ENCODE peak calls at places on chromosomes 1 and 21, in six cellular contexts. O is heart left ventricle, X is IMR-90, J is adrenal gland, Q is K562, Y is ovary. S is an unnamed sample.

GRCh38 chr1:195714248-195714647 is 894.0 kb downstream of the KCNT2 start:
- DNase-seq in J (no peak), Y (no peak), Q (no peak), O (no peak), X (peak), S (no peak)

GRCh38 chr1:171841931-171842723 is 829 bp downstream of the DNM3 start:
- DNase-seq in Q (no peak), O (peak), X (no peak), Y (peak), J (peak), S (peak)

GRCh38 chr1:17347769-17348592 is 24.0 kb upstream of the PADI6 start:
- DNase-seq in O (no peak), Q (peak), X (peak), Y (no peak), J (no peak), S (peak)

GRCh38 chr1:201655243-201655642 is 116.3 kb downstream of the NAV1 start:
- DNase-seq in O (peak), Q (peak), Y (peak), X (peak), J (no peak), S (no peak)

GRCh38 chr1:1202831-1203560 is 3.4 kb downstream of the TNFRSF18 start:
- DNase-seq in J (no peak), X (no peak), Q (peak), Y (peak), O (peak), S (no peak)

GRCh38 chr1:42334240-42335049 is 590 bp downstream of the FOXJ3 start:
- DNase-seq in Q (no peak), Y (no peak), X (peak), O (peak), J (peak), S (peak)

GRCh38 chr1:109637446-109637845 is 17.8 kb downstream of the AMPD2 start:
- DNase-seq in X (no peak), Y (no peak), Q (no peak), O (no peak), J (no peak), S (no peak)

GRCh38 chr21:35326677-35327076 is 277.6 kb upstream of the RUNX1 start:
- DNase-seq in X (peak), Q (no peak), Y (no peak), J (no peak), O (no peak), S (no peak)

GRCh38 chr1:161792740-161793139 is 26.6 kb downstream of the ATF6 start:
- DNase-seq in X (peak), Q (peak), O (no peak), Y (no peak), J (no peak), S (peak)

GRCh38 chr1:30064547-30064946 is 658.8 kb downstream of the MATN1 start:
- DNase-seq in J (no peak), Y (no peak), X (no peak), Q (no peak), O (no peak), S (no peak)

GRCh38 chr1:52102336-52103013 is 39.4 kb upstream of the ZFYVE9 start:
- DNase-seq in Q (no peak), Y (no peak), J (no peak), O (no peak), X (no peak), S (no peak)

GRCh38 chr1:107326823-107327445 is 186.1 kb downstream of the NTNG1 start:
- DNase-seq in Y (no peak), O (no peak), Q (no peak), J (no peak), X (no peak), S (no peak)

GRCh38 chr1:197423006-197423405 is 155.0 kb downstream of the CRB1 start:
- DNase-seq in J (no peak), O (no peak), X (peak), Q (no peak), Y (no peak), S (no peak)

GRCh38 chr1:31934706-31935629 is 3.2 kb downstream of the PTP4A2 start:
- DNase-seq in Q (no peak), X (peak), J (no peak), O (no peak), Y (no peak), S (peak)

GRCh38 chr1:43557744-43558245 is 27.1 kb downstream of the PTPRF start:
- DNase-seq in O (no peak), Q (peak), X (no peak), J (no peak), Y (peak), S (no peak)

GRCh38 chr1:248852548-248852947 is 6.3 kb downstream of the ZNF692 start:
- DNase-seq in X (no peak), J (no peak), Q (no peak), O (no peak), Y (no peak), S (no peak)

GRCh38 chr1:229225331-229225782 is 45.6 kb upstream of the RAB4A start:
- DNase-seq in O (no peak), Q (no peak), Y (no peak), X (no peak), J (no peak), S (no peak)
- TF ChIP-seq POLR2A in O (no peak), Q (no peak), Y (no peak), X (no peak), J (no peak), S (no peak)

DNA sequence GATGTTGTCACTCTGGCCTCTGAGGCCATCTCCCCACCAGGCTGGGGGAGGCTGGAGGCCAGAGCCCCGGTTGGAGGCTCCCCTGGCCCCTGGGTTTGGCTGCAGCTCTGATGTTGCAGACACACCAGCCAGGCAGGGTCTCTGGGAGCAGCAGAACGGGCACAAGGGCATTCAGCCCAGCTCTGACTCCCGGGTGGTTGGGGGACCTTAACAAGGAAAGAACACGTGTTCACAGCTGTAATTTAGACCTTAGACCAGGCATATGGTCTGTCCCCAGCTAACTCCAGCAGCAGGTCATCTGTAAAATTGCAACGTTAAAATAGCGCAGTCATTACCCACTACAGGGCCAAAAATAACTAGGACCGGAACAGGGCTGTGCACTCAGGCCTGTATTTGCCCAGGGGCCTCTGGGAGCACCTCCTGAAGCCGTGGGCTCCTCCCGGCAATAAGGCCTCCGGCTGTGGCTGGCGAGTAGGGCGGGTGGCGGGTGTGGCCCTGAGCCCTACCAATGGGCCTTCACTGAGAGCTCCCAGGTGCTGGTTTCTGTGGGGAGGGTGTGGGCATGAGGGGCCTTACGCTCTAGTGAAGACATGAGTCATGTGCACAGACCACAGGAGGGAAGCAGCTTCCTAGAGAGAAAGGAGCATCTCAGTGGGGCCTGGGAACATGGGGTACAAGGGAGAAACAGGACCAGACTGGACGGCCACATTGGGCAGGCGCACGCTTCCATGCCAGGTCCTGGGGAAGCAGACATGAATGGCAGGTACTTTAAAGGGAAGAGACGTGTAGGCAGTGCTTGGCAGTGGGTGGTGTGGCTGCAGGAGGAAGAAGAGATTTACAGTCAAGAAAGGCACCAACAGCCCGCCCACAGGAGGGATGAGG is 6.1 kb downstream of the LDLRAP1 start:
- DNase-seq in X (peak), O (peak), Q (peak), J (no peak), Y (no peak), S (peak)
- TF ChIP-seq POLR2A in X (no peak), O (no peak), Q (peak), J (no peak), Y (no peak), S (no peak)

GRCh38 chr1:39409055-39409816 is 82.2 kb upstream of the BMP8A start:
- DNase-seq in O (peak), Q (no peak), X (peak), J (peak), Y (peak), S (no peak)
- TF ChIP-seq POLR2A in O (no peak), Q (peak), X (no peak), J (peak), Y (peak), S (no peak)

GRCh38 chr1:178034676-178035075 is 59.2 kb upstream of the RASAL2 start:
- DNase-seq in O (no peak), X (no peak), Q (no peak), J (no peak), Y (no peak), S (no peak)
- TF ChIP-seq POLR2A in O (no peak), X (no peak), Q (no peak), J (no peak), Y (no peak), S (no peak)

DNA sequence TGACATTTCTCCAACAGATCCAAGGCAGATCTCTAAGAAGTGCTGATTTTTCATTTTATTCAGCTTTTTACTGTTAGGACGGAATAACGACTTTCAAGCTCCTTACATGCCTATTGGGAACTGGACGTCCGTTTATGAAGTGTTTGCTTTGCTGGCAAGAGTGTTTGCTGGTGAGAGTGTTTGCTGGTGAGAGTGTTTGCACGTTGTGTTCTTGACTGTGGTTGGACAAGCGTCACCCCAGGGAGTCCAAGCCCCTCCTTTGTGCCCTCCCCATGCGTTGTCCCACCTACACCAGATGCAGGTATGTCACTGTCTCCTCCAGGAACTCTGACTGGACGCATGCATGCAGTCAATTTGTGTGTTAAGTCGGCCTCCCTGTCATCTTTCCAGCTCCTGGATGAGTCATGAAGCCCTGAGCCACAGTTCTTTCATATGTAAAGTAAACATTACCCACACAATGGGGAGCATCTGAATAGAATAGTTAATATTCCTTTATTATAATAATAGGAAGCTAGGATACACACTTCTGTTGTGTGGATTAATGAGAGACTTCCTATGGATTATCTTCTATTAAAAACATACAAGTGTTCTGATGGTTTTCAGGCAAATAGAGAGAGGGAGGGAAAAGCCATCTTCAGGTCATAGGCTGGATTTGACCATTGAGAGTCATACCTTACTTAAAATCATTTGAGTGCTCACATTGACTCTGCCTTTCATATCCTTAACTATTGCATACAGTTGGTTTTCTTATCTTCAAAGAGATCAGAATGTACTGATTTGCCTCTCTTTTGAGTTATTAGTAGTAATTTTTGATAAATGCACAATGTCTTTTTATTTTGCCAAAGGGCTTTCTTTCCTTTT is 119.2 kb downstream of the GALNT2 start:
- DNase-seq in X (peak), Q (no peak), O (no peak), J (peak), Y (no peak), S (no peak)
- TF ChIP-seq POLR2A in X (no peak), Q (no peak), O (no peak), J (no peak), Y (no peak), S (no peak)